ENCODE peak calls at places on chromosomes 7 and 10, in four cellular contexts. V, F, U and G are unnamed samples.

GRCh38 chr10:111956841-111957240 is 226.7 kb downstream of the GPAM start:
- DNase-seq in V (no peak), U (no peak), F (no peak), G (no peak)

GRCh38 chr7:13312327-13312726 is 624.9 kb downstream of the ARL4A start:
- DNase-seq in F (no peak), V (no peak), U (no peak), G (no peak)

GRCh38 chr7:129189661-129190310 is 1.4 kb downstream of the SMO start:
- DNase-seq in V (no peak), F (no peak), U (no peak), G (no peak)

GRCh38 chr7:43148161-43148731 is 35.8 kb downstream of the HECW1 start:
- DNase-seq in U (no peak), F (peak; percentile 56), V (peak; percentile 42), G (no peak)

GRCh38 chr7:404782-405488 is 114.7 kb downstream of the PDGFA start:
- DNase-seq in V (no peak), U (no peak), F (no peak), G (no peak)

GRCh38 chr10:27558612-27559020 is 54.5 kb downstream of the RAB18 start:
- DNase-seq in U (no peak), F (peak; percentile 77), V (peak; percentile 48), G (peak; percentile 11)

GRCh38 chr10:69061305-69062161 is 26.4 kb upstream of the SRGN start:
- DNase-seq in U (no peak), F (peak; percentile 87), V (peak; percentile 73), G (peak; percentile 44)

GRCh38 chr10:99372546-99373271 is 43.6 kb downstream of the CNNM1 start:
- DNase-seq in V (peak; percentile 55), U (no peak), F (peak; percentile 65), G (no peak)

GRCh38 chr7:130352335-130353074 is 7.9 kb downstream of the CPA5 start:
- DNase-seq in F (peak; percentile 60), V (peak; percentile 41), U (no peak), G (no peak)

GRCh38 chr10:33327750-33328149 is 6.7 kb downstream of the NRP1 start:
- DNase-seq in U (no peak), V (no peak), F (no peak), G (no peak)

GRCh38 chr7:95871078-95871848 is 98.9 kb downstream of the DYNC1I1 start:
- DNase-seq in F (peak; percentile 69), V (peak; percentile 23), U (no peak), G (peak; percentile 3)

GRCh38 chr7:123690550-123690949 is 34.9 kb downstream of the LMOD2 start:
- DNase-seq in V (no peak), F (no peak), U (no peak), G (no peak)

GRCh38 chr7:42065942-42066341 is 171.1 kb downstream of the GLI3 start:
- DNase-seq in V (no peak), F (no peak), U (no peak), G (no peak)

GRCh38 chr10:6924166-6924565 is 344.1 kb upstream of the PRKCQ start:
- DNase-seq in U (no peak), V (no peak), F (peak; percentile 32), G (no peak)

GRCh38 chr7:138431517-138431916 is 28.5 kb upstream of the TRIM24 start:
- DNase-seq in F (no peak), U (no peak), V (no peak), G (no peak)